ENCODE peak calls at places on chromosomes 5 and 9, in nine cellular contexts. E is tibial nerve, J is keratinocyte, A is cardiac muscle cell, M is Peyer's patch, H is ovary, N is mesenchymal stem cell, L is GM23248, C is esophagus squamous epithelium. Q is an unnamed sample. For H3K4me1, the result is how much of the 10 kb centered on the place peaks cover.

GRCh38 chr9:83220737-83221136 is 157.8 kb upstream of the RASEF start:
- DNase-seq in E (no peak), J (no peak), A (peak), M (no peak), H (no peak), N (peak), L (peak), C (no peak), Q (peak)

GRCh38 chr5:169719360-169720314 is 82.6 kb downstream of the DOCK2 start:
- DNase-seq in E (no peak), J (no peak), A (no peak), M (no peak), H (no peak), N (no peak), L (no peak), C (no peak), Q (no peak)

GRCh38 chr9:38047301-38048251 is 21.5 kb downstream of the SHB start:
- DNase-seq in E (no peak), J (peak), A (peak), M (peak), H (peak), N (peak), L (peak), C (no peak), Q (peak)

GRCh38 chr9:87290241-87290700 is 207.4 kb upstream of the DAPK1 start:
- DNase-seq in E (no peak), J (no peak), A (peak), M (no peak), H (no peak), N (no peak), L (peak), C (no peak), Q (no peak)

GRCh38 chr5:21709766-21710165 is 1143.4 kb downstream of the CDH12 start:
- DNase-seq in E (no peak), J (no peak), A (no peak), M (no peak), H (no peak), N (no peak), L (no peak), C (no peak), Q (no peak)

GRCh38 chr5:135543151-135543818 is 7.5 kb upstream of the NEUROG1 start:
- DNase-seq in E (no peak), J (no peak), A (no peak), M (no peak), H (no peak), N (no peak), L (no peak), C (no peak), Q (no peak)

GRCh38 chr5:127588368-127588767 is 60.5 kb upstream of the CTXN3 start:
- DNase-seq in E (no peak), J (no peak), A (no peak), M (no peak), H (no peak), N (no peak), L (no peak), C (no peak), Q (no peak)

GRCh38 chr9:128360826-128361225 is 10.3 kb upstream of the URM1 start:
- DNase-seq in E (no peak), J (no peak), A (no peak), M (no peak), H (no peak), N (no peak), L (no peak), C (no peak), Q (no peak)

GRCh38 chr5:170034231-170034630 is 53.9 kb upstream of the INSYN2B start:
- DNase-seq in E (no peak), J (no peak), A (no peak), M (no peak), H (no peak), N (no peak), L (no peak), C (no peak), Q (no peak)

DNA sequence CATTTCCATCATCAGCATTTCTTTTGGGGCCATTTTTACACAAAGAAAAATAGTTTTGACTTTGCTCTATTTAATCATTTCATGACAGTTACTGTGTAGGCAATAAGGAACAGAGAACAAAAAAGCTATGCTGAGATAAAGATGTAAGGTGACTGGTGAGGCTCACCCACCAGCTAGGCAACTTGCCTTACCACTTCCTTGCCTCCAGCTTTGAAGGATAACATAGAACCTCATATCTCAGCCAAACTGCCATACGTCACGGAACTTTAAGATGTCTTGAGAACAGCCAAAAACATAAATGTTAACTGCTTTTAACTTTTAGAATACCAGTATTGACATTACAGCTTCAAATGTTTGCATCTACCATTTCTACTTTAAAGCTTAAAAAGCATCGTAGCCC is 7.5 kb upstream of the GCNT4 start:
- DNase-seq in E (no peak), J (no peak), A (no peak), M (no peak), H (no peak), N (no peak), L (no peak), C (no peak), Q (no peak)
- H3K4me1 ChIP-seq in E (under half), J (under half), A (under half), M (under half), H (under half), N (under half), L (under half), C (under half), Q (under half)

GRCh38 chr5:159786901-159787691 is 129.2 kb upstream of the ADRA1B start:
- DNase-seq in E (peak), J (no peak), A (peak), M (peak), H (peak), N (peak), L (peak), C (no peak), Q (peak)
- H3K4me1 ChIP-seq in E (under half), J (under half), A (under half), M (under half), H (under half), N (under half), L (under half), C (under half), Q (under half)

DNA sequence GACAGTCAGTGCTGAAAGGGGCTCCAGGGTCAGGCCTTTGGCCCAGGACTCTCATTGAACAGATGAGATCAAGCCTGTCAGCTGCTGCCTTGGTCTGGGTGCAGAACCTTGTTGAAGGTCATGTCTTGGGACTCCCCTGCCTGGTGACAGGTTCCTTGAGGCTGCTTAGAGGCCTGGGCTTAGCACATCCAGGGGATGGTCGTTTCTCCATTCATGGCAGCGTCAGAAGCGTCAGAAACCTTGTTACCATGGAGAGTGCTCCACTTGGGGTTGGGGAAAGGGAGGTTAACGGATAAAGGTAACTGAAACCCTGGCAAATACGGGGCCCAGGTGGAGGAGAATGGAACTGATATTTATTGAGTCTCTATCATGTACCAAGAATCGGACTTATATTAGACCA is 8.8 kb downstream of the ARPC5L start:
- DNase-seq in E (no peak), J (no peak), A (no peak), M (no peak), H (no peak), N (no peak), L (no peak), C (no peak), Q (no peak)
- H3K4me1 ChIP-seq in E (under half), J (under half), A (under half), M (half or more), H (under half), N (under half), L (under half), C (half or more), Q (under half)

GRCh38 chr5:95812100-95812472 is 10.4 kb downstream of the GLRX start:
- DNase-seq in E (no peak), J (no peak), A (peak), M (no peak), H (no peak), N (peak), L (peak), C (no peak), Q (no peak)

GRCh38 chr5:95809414-95809960 is 13.0 kb downstream of the GLRX start:
- DNase-seq in E (no peak), J (no peak), A (peak), M (no peak), H (peak), N (peak), L (peak), C (no peak), Q (no peak)

GRCh38 chr5:95808013-95808685 is 14.4 kb downstream of the GLRX start:
- DNase-seq in E (no peak), J (no peak), A (no peak), M (peak), H (no peak), N (no peak), L (no peak), C (no peak), Q (no peak)

GRCh38 chr5:95808686-95809413 is 13.7 kb downstream of the GLRX start:
- DNase-seq in E (peak), J (no peak), A (peak), M (peak), H (peak), N (peak), L (peak), C (peak), Q (peak)

DNA sequence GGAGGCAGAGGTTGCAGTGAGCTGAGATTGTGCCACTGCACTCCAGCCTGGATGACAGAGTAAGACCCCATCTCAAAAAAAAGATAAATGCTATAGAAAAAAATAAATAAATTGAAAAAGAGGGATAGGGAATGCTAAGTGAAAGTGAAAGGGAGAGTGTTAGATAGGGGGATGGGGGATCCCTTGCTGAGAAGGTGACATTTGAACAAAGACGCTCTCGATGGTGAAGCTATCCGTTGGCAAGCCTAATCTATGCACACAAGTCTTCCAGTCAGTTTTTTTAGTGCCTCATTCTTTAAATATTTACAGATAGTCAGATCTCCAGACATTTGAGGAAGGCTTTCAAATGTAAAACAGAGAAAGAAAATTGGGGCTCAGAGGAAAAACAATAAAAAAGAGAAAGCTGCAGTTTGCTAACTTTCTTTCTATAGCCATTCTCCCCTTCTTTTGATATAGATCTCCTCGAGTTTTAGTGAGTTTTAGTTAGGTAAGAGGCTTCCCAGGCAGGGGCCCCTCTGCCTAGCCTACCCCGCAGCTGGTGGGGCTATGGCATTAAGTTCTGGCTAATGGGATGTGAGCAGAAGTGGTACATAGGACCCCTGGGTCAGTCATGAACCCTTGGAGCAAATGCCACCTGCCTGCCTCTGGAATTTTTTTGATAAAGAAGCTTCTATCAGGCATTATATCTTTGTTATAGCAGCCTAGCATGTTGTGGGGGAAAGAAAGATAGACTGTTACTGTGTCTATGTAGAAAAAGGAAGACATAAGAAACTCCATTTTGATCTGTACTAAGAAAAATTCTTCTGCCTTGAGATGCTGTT is 12.0 kb downstream of the GLRX start:
- DNase-seq in E (no peak), J (no peak), A (no peak), M (no peak), H (no peak), N (peak), L (no peak), C (no peak), Q (no peak)
- H3K4me1 ChIP-seq in E (under half), J (under half), A (half or more), M (half or more), H (under half), N (under half), L (under half), C (under half), Q (under half)

GRCh38 chr5:39422036-39422606 is 2.7 kb downstream of the DAB2 start:
- DNase-seq in E (no peak), J (no peak), A (no peak), M (no peak), H (no peak), N (no peak), L (no peak), C (no peak), Q (no peak)
- H3K4me1 ChIP-seq in E (under half), J (under half), A (under half), M (under half), H (under half), N (under half), L (half or more), C (half or more), Q (half or more)

GRCh38 chr5:138967806-138968448 is 92.8 kb upstream of the LRRTM2 start:
- DNase-seq in E (no peak), J (no peak), A (no peak), M (peak), H (no peak), N (peak), L (peak), C (no peak), Q (no peak)
- H3K4me1 ChIP-seq in E (under half), J (under half), A (half or more), M (under half), H (under half), N (under half), L (under half), C (under half), Q (under half)

Q was measured in adipocyte.